ENCODE peak calls at places on chromosomes 4 and X, in six cellular contexts. W, J, X, M, B and Q are unnamed samples.

GRCh38 chr4:828641-829271 is 2.8 kb upstream of the CPLX1 start:
- DNase-seq in B (no peak), M (no peak), W (no peak), J (peak), X (peak), Q (no peak)

GRCh38 chr4:42341518-42342026 is 55.7 kb upstream of the SHISA3 start:
- DNase-seq in J (no peak), X (no peak), B (no peak), W (peak), M (no peak), Q (no peak)

GRCh38 chr4:41644288-41644914 is 104.1 kb downstream of the PHOX2B start:
- DNase-seq in W (peak), X (peak), B (peak), J (peak), M (peak), Q (peak)

GRCh38 chr4:7332216-7333023 is 102.3 kb downstream of the PSAPL1 start:
- DNase-seq in X (no peak), J (no peak), M (no peak), W (peak), B (no peak), Q (no peak)

GRCh38 chr4:142840516-142841123 is 5.5 kb downstream of the INPP4B start:
- DNase-seq in B (peak), W (peak), M (no peak), J (peak), X (no peak), Q (no peak)

GRCh38 chr4:184503869-184504300 is 29.5 kb upstream of the IRF2 start:
- DNase-seq in W (peak), M (no peak), J (no peak), B (peak), X (no peak), Q (no peak)

GRCh38 chr4:107261241-107261874 is 225.2 kb upstream of the DKK2 start:
- DNase-seq in X (no peak), J (peak), B (no peak), M (no peak), W (no peak), Q (no peak)

GRCh38 chr4:56871357-56871993 is 36.2 kb upstream of the REST start:
- DNase-seq in B (no peak), M (no peak), X (peak), J (peak), W (no peak), Q (peak)

GRCh38 chrX:99572711-99573110 is 837.4 kb downstream of the PCDH19 start:
- DNase-seq in J (peak), M (no peak), B (no peak), W (no peak), X (no peak), Q (no peak)

GRCh38 chrX:6810796-6811195 is 275.9 kb upstream of the VCX3A start:
- DNase-seq in M (no peak), J (no peak), X (no peak), B (no peak), W (no peak), Q (no peak)

GRCh38 chr4:40858946-40859345 is 109.2 kb downstream of the NSUN7 start:
- DNase-seq in W (no peak), J (no peak), X (no peak), M (no peak), B (no peak), Q (no peak)

GRCh38 chrX:2176733-2177132 is 324.0 kb downstream of the DHRSX start:
- DNase-seq in B (no peak), W (no peak), M (no peak), J (no peak), X (no peak), Q (no peak)

GRCh38 chrX:136162827-136163427 is 15.6 kb downstream of the FHL1 start:
- DNase-seq in J (peak), B (peak), W (peak), M (no peak), X (peak), Q (no peak)

GRCh38 chrX:45689971-45690370 is 489.3 kb upstream of the DIPK2B start:
- DNase-seq in X (no peak), W (no peak), J (no peak), B (no peak), M (no peak), Q (no peak)

GRCh38 chr4:6362896-6363295 is 93.2 kb downstream of the WFS1 start:
- DNase-seq in B (peak), W (peak), X (peak), J (peak), M (no peak), Q (peak)

GRCh38 chrX:108270739-108271396 is 167.4 kb downstream of the COL4A6 start:
- DNase-seq in J (peak), X (no peak), M (no peak), B (peak), W (peak), Q (no peak)

GRCh38 chrX:138708268-138708667 is 3.2 kb downstream of the FGF13 start:
- DNase-seq in M (no peak), X (no peak), B (no peak), J (no peak), W (no peak), Q (no peak)

GRCh38 chr4:3372264-3372932 is 69.4 kb upstream of the HGFAC start:
- DNase-seq in B (no peak), M (no peak), X (no peak), J (no peak), W (no peak), Q (no peak)

GRCh38 chrX:10240918-10241317 is 84.1 kb downstream of the CLCN4 start:
- DNase-seq in M (no peak), B (peak), X (no peak), W (peak), J (no peak), Q (no peak)

GRCh38 chr4:20418865-20419451 is 167.3 kb downstream of the SLIT2 start:
- DNase-seq in B (peak), M (no peak), J (peak), W (peak), X (no peak), Q (no peak)

GRCh38 chr4:83828601-83829000 is 292.7 kb downstream of the GPAT3 start:
- DNase-seq in J (no peak), M (no peak), W (peak), B (peak), X (no peak), Q (no peak)

GRCh38 chrX:15631637-15632036 is 30.9 kb upstream of the ACE2 start:
- DNase-seq in W (no peak), M (no peak), X (no peak), J (no peak), B (no peak), Q (no peak)

GRCh38 chr4:25180524-25181131 is 20.4 kb upstream of the SEPSECS start:
- DNase-seq in X (peak), W (peak), M (no peak), B (peak), J (peak), Q (peak)

GRCh38 chr4:1360423-1361283 is 13.6 kb downstream of the UVSSA start:
- DNase-seq in B (peak), X (no peak), M (no peak), J (no peak), W (peak), Q (no peak)

GRCh38 chr4:165204462-165204830 is 2.9 kb upstream of the KLHL2 start:
- DNase-seq in B (peak), X (no peak), M (no peak), W (peak), J (no peak), Q (no peak)

GRCh38 chr4:101145081-101145480 is 202.2 kb downstream of the PPP3CA start:
- DNase-seq in W (peak), M (no peak), J (no peak), B (peak), X (no peak), Q (no peak)

GRCh38 chr4:174928575-174929253 is 10.6 kb downstream of the ADAM29 start:
- DNase-seq in M (no peak), W (no peak), X (no peak), J (no peak), B (no peak), Q (no peak)

GRCh38 chrX:116862340-116862739 is 399.6 kb upstream of the CT83 start:
- DNase-seq in J (no peak), M (no peak), W (no peak), B (no peak), X (no peak), Q (no peak)

GRCh38 chr4:26330186-26330787 is 9.5 kb downstream of the RBPJ start:
- DNase-seq in W (peak), B (peak), X (no peak), J (peak), M (no peak), Q (no peak)

GRCh38 chr4:48588230-48588943 is 98.3 kb downstream of the ZAR1 start:
- DNase-seq in M (no peak), X (no peak), B (no peak), J (no peak), W (no peak), Q (no peak)

GRCh38 chrX:153635788-153636668 is 11.0 kb upstream of the DUSP9 start:
- DNase-seq in M (peak), W (no peak), B (peak), X (peak), J (peak), Q (no peak)

GRCh38 chr4:152382057-152382785 is 153.7 kb downstream of the FBXW7 start:
- DNase-seq in M (no peak), X (no peak), B (peak), W (peak), J (no peak), Q (no peak)

GRCh38 chr4:23782778-23783455 is 106.9 kb downstream of the PPARGC1A start:
- DNase-seq in W (no peak), J (peak), B (peak), X (no peak), M (no peak), Q (no peak)

GRCh38 chrX:112051546-112051945 is 31.0 kb downstream of the TRPC5 start:
- DNase-seq in X (no peak), M (no peak), B (peak), J (no peak), W (no peak), Q (no peak)

GRCh38 chr4:135840781-135841180 is 1639.2 kb upstream of the PABPC4L start:
- DNase-seq in B (no peak), J (no peak), M (no peak), X (no peak), W (no peak), Q (no peak)

GRCh38 chr4:76589872-76590846 is 155.1 kb downstream of the SHROOM3 start:
- DNase-seq in M (peak), B (peak), J (peak), W (peak), X (peak), Q (peak)

GRCh38 chr4:38782452-38783108 is at the start of gene TLR10:
- DNase-seq in W (peak), M (no peak), X (peak), B (peak), J (peak), Q (peak)

GRCh38 chr4:75653845-75654503 is 19.2 kb downstream of the G3BP2 start:
- DNase-seq in M (no peak), B (peak), X (no peak), J (peak), W (peak), Q (no peak)

DNA sequence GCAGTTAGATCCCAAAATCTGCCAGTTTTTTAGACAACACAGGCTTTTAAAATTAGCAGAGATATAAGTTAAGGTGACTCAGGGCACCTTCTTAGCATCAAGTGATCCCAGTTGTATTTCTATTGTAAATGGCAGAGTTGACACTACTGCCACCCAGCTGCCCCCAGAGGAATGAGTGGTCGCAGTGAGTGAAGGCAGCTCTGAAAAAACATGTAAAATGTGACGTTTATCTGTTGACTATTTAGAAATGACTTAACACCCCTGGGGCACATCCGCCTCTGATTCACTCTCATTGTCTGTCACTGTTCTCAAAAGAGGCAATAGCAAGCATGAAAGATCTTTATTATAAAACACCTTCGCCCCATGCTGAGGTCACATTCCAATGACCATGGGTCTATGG is 592.4 kb downstream of the ACTRT1 start:
- DNase-seq in X (peak), J (peak), W (no peak), B (no peak), M (peak), Q (no peak)
- H2BK120ac ChIP-seq in X (no peak), J (no peak), W (no peak), B (no peak), M (no peak), Q (no peak)

GRCh38 chr4:15375707-15376106 is 52.1 kb upstream of the C1QTNF7 start:
- DNase-seq in X (no peak), M (no peak), J (no peak), B (no peak), W (no peak), Q (no peak)

GRCh38 chr4:15376594-15376993 is 51.2 kb upstream of the C1QTNF7 start:
- DNase-seq in B (peak), M (peak), X (no peak), J (no peak), W (peak), Q (no peak)

GRCh38 chr4:15378055-15378454 is 49.8 kb upstream of the C1QTNF7 start:
- DNase-seq in W (peak), X (no peak), J (no peak), B (peak), M (no peak), Q (no peak)

GRCh38 chr4:15376145-15376544 is 51.7 kb upstream of the C1QTNF7 start:
- DNase-seq in W (no peak), J (no peak), M (no peak), B (no peak), X (no peak), Q (no peak)

DNA sequence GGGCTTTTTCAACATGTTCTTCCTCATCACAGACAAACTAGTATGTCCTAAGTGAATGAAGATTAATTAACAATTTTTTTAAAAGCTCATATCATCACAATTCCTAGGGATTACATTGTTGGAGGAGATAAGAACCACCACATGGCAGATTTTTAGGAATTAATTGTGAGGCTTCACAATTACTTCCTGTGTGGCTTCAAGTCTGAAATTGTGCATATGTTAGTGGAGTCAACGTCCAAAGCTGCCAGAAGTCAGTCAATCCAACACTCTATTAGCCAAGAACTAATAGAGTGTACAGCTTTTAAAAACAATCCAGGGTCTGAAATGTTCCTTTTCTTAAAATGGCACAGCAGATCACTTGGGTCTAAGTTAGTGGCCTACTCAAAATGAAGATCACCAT is 49.3 kb upstream of the C1QTNF7 start:
- DNase-seq in B (no peak), W (no peak), M (no peak), X (no peak), J (no peak), Q (no peak)
- H2BK15ac ChIP-seq in B (no peak), W (no peak), M (no peak), X (no peak), J (no peak), Q (no peak)

DNA sequence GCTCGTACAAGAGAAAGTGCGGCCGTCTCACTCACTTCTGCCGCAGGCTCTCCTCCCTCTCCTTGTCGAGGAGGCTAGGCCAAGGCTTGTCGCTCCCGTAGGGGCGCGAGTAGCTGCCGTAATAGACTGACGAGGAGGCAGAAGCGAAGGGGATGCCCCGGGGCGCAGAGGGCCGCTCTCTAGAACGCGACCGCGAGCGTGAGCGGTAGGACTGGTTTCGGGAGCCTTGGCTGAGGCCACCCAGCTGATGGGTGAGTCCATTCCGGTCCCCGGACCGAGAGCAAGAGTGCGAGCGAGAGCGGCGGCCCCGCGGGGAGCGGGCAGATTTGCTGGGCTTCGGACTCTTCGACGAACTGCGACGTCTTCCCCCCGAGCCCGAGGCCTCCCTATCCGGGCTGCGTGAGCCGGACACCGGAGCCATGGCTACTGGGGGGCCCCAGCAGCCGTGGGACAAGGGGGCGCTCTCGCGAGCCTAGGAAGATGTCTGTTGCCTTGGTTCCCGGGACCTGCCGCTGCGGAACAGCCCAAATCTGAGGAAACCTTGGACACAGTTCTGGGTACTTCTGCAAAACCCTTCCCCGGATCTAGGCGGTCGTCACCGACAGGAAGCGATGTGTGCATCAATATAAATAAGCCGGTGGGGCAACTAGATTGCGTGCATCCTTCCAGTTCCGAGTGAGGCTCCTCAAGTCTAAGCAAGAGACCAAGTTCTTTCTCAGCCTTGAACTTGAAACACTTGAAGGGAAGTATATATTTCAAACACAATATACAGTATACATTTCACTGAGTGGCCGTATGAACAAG is at the start of gene NKAP:
- DNase-seq in M (peak), X (peak), W (peak), J (peak), B (peak), Q (peak)
- H2AK5ac ChIP-seq in M (no peak), X (no peak), W (no peak), J (no peak), B (no peak), Q (no peak)

GRCh38 chrX:48695925-48696300 is 621 bp upstream of the SUV39H1 start:
- DNase-seq in M (no peak), B (no peak), J (peak), W (no peak), X (no peak), Q (no peak)

GRCh38 chrX:48697182-48697727 is 721 bp downstream of the SUV39H1 start:
- DNase-seq in W (no peak), X (no peak), B (peak), M (no peak), J (no peak), Q (no peak)

GRCh38 chrX:48694776-48695523 is 1.6 kb upstream of the SUV39H1 start:
- DNase-seq in X (no peak), J (no peak), B (no peak), W (no peak), M (no peak), Q (no peak)

GRCh38 chrX:48695524-48695875 is 1.0 kb upstream of the SUV39H1 start:
- DNase-seq in W (peak), X (no peak), J (no peak), M (no peak), B (peak), Q (no peak)

GRCh38 chrX:48696301-48697181 is at the start of gene SUV39H1:
- DNase-seq in M (no peak), J (peak), B (peak), W (peak), X (peak), Q (peak)
- H2BK120ac ChIP-seq in M (no peak), J (peak), B (no peak), W (no peak), X (no peak), Q (no peak)

GRCh38 chrX:5775985-5776384 is 452.7 kb downstream of the NLGN4X start:
- DNase-seq in W (no peak), B (no peak), M (no peak), J (no peak), X (no peak), Q (no peak)
- H2BK15ac ChIP-seq in W (no peak), B (no peak), M (no peak), J (no peak), X (no peak), Q (no peak)

GRCh38 chr4:173168396-173169177 is at the start of gene GALNT7:
- DNase-seq in M (peak), W (peak), J (peak), X (peak), B (peak), Q (peak)
- H2AK5ac ChIP-seq in M (no peak), W (peak), J (no peak), X (no peak), B (peak), Q (peak)

GRCh38 chrX:72392816-72393800 is 87.4 kb upstream of the CITED1 start:
- DNase-seq in J (no peak), M (no peak), B (no peak), X (no peak), W (no peak), Q (no peak)
- H2BK120ac ChIP-seq in J (no peak), M (no peak), B (no peak), X (no peak), W (no peak), Q (no peak)